ENCODE peak calls at places on chromosome 18, in six cellular contexts. Y is GM12878, J is HepG2, P is K562, L is HCT116, T is SK-N-SH. I is an unnamed sample.

GRCh38 chr18:12520442-12520992 is 112.8 kb downstream of the PRELID3A start:
- DNase-seq in Y (no peak), J (no peak), P (no peak), L (no peak), T (peak; percentile 37), I (no peak)

GRCh38 chr18:59419386-59419785 is 60.3 kb upstream of the LMAN1 start:
- DNase-seq in Y (no peak), J (no peak), P (no peak), L (no peak), T (no peak), I (no peak)

GRCh38 chr18:74064510-74064909 is 83.1 kb downstream of the FBXO15 start:
- DNase-seq in Y (no peak), J (no peak), P (no peak), L (no peak), T (no peak), I (no peak)

GRCh38 chr18:59605633-59606192 is 91.5 kb downstream of the CCBE1 start:
- DNase-seq in Y (no peak), J (no peak), P (no peak), L (no peak), T (no peak), I (no peak)

GRCh38 chr18:56162316-56162715 is 476.1 kb downstream of the TXNL1 start:
- DNase-seq in Y (no peak), J (no peak), P (no peak), L (no peak), T (no peak), I (no peak)

GRCh38 chr18:58827425-58827824 is 37.3 kb upstream of the ZNF532 start:
- DNase-seq in Y (no peak), J (no peak), P (no peak), L (no peak), T (no peak), I (no peak)

GRCh38 chr18:1253825-1254224 is 349.2 kb downstream of the ADCYAP1 start:
- DNase-seq in Y (no peak), J (no peak), P (no peak), L (no peak), T (no peak), I (no peak)

GRCh38 chr18:45137089-45137423 is 456.4 kb downstream of the SETBP1 start:
- DNase-seq in Y (no peak), J (no peak), P (no peak), L (no peak), T (no peak), I (no peak)

GRCh38 chr18:10402876-10403559 is 51.4 kb upstream of the APCDD1 start:
- DNase-seq in Y (no peak), J (no peak), P (no peak), L (no peak), T (no peak), I (no peak)

GRCh38 chr18:25326231-25327042 is 25.5 kb downstream of the ZNF521 start:
- DNase-seq in Y (no peak), J (no peak), P (no peak), L (no peak), T (no peak), I (no peak)

GRCh38 chr18:25329783-25330182 is 22.2 kb downstream of the ZNF521 start:
- DNase-seq in Y (no peak), J (no peak), P (no peak), L (no peak), T (no peak), I (no peak)

GRCh38 chr18:25332002-25332401 is 20.0 kb downstream of the ZNF521 start:
- DNase-seq in Y (no peak), J (no peak), P (no peak), L (no peak), T (no peak), I (no peak)

GRCh38 chr18:25322806-25323205 is 29.2 kb downstream of the ZNF521 start:
- DNase-seq in Y (no peak), J (no peak), P (no peak), L (no peak), T (no peak), I (no peak)

GRCh38 chr18:25327631-25328030 is 24.3 kb downstream of the ZNF521 start:
- DNase-seq in Y (no peak), J (no peak), P (no peak), L (no peak), T (no peak), I (no peak)
- H3K4me1 ChIP-seq in Y (no peaks in the 10 kb centered on the region), J (no peaks in the 10 kb centered on the region), P (no peaks in the 10 kb centered on the region), L (no peaks in the 10 kb centered on the region), T (no peaks in the 10 kb centered on the region), I (no peaks in the 10 kb centered on the region)

DNA sequence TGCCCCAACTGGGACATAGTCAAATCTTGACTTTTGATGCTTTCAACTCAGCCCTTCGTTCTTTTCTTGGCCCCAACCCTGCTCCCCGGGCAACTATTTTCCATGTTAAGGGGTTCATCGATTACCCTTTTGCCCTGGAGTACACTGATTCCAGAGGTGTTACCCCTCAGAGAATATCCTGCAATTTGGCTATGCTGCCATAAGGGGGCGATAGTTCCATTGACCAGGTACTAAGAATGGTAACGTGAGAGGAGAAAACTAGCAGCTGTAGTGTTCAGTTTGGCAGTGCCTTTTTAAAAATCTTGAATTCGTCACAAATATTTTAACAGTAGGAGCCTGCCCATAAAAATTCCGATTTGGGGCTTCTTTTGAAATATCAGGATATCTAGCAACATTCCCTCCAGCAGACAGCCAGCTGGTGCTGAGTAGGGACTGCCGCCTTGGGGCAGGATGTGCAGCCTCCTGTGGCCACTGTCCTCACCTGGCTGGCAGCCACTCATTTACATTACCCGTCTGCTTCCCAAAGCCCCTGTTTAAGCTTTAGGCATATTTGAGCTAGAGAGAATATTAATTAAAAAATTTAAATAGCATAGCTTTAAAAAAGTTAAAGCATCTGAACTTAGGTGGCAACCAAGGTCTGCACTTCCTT is 146.3 kb upstream of the SKOR2 start:
- DNase-seq in Y (no peak), J (peak; percentile 10), P (peak; percentile 44), L (peak; percentile 8), T (peak; percentile 25), I (no peak)
- TF ChIP-seq REST in Y (no peak), J (no peak), P (no peak), L (no peak), T (no peak), I (no peak)

GRCh38 chr18:23341983-23342382 is 111.1 kb upstream of the RIOK3 start:
- DNase-seq in Y (no peak), J (no peak), P (no peak), L (no peak), T (no peak), I (no peak)
- TF ChIP-seq SIN3A in Y (no peak), J (no peak), P (no peak), L (no peak), T (no peak), I (no peak)

DNA sequence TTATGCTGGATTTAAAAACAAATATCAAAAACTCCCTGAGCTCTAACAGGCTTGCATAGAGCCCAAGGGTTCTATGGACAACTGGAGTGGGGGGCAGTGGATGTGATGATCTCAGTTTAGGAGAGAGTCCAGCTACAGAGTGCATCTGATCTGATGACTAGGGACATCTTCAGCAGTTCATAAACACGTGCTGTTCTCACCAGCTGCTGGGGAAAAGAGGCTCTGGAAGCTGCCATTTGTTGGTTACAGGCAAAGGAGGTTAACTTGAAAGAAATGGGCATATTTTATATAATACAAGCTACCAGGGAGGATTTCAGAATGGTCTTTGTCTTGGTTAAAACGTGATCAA is 36.0 kb upstream of the ZNF396 start:
- DNase-seq in Y (no peak), J (no peak), P (no peak), L (no peak), T (no peak), I (no peak)
- H3K4me1 ChIP-seq in Y (peaks cover 37% of the 10 kb centered on the region), J (peaks cover 19% of the 10 kb centered on the region), P (peaks cover 8% of the 10 kb centered on the region), L (peaks cover 10% of the 10 kb centered on the region), T (no peaks in the 10 kb centered on the region), I (peaks cover 3% of the 10 kb centered on the region)

DNA sequence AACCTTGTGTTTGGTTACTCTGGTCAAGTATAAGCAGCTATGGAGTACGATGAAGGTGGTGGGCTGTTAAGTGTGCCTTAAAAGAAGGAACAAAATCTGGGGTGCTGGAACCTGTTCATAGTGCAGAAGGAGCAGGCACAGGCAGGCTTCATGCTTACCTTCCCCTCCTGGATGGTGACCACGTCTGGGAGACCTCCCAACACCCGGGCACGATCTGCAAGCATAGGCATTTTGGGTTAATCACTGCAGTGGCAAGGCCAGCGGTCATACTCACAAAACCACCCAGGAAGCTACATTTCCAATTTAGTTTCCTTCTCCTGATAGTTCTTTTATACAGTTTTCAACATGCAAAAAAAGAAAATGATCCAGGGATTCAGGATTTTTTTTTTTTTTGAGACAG is 58.7 kb upstream of the LPIN2 start:
- DNase-seq in Y (no peak), J (no peak), P (no peak), L (no peak), T (no peak), I (no peak)
- TF ChIP-seq REST in Y (no peak), J (no peak), P (no peak), L (no peak), T (no peak), I (no peak)

GRCh38 chr18:51734576-51734975 is 537.1 kb upstream of the MEX3C start:
- DNase-seq in Y (no peak), J (no peak), P (no peak), L (no peak), T (no peak), I (no peak)

GRCh38 chr18:51739044-51739666 is 541.7 kb upstream of the MEX3C start:
- DNase-seq in Y (no peak), J (no peak), P (no peak), L (no peak), T (no peak), I (no peak)
- TF ChIP-seq SIN3A in Y (no peak), J (no peak), P (no peak), L (no peak), T (no peak), I (no peak)